ENCODE peak calls at places on chromosomes 2 and 18, in six cellular contexts. One of them, this sample, is unnamed. For H3K4me1 and H3K27me3, the result is how much of the 10 kb centered on the place peaks cover.

GRCh38 chr2:196719565-196719872 is 80.0 kb downstream of the GTF3C3 start:
- DNase-seq in GM12878: no peak
- DNase-seq in breast epithelium: no peak
- DNase-seq in BE2C: no peak
- DNase-seq in K562: no peak
- DNase-seq in neural progenitor cell: no peak
- DNase-seq in this sample: no peak

GRCh38 chr2:120908314-120908975 is 172.8 kb downstream of the GLI2 start:
- DNase-seq in neural progenitor cell: no peak
- DNase-seq in GM12878: no peak
- DNase-seq in K562: no peak
- DNase-seq in breast epithelium: no peak
- DNase-seq in BE2C: no peak
- DNase-seq in this sample: peak

GRCh38 chr2:51151490-51152140 is 119.7 kb upstream of the NRXN1 start:
- DNase-seq in GM12878: no peak
- DNase-seq in BE2C: no peak
- DNase-seq in neural progenitor cell: no peak
- DNase-seq in K562: no peak
- DNase-seq in breast epithelium: no peak
- DNase-seq in this sample: no peak

GRCh38 chr2:118097657-118098056 is 9.4 kb downstream of the INSIG2 start:
- DNase-seq in neural progenitor cell: no peak
- DNase-seq in GM12878: no peak
- DNase-seq in breast epithelium: no peak
- DNase-seq in BE2C: no peak
- DNase-seq in K562: peak
- DNase-seq in this sample: no peak

GRCh38 chr2:2899826-2900225 is 477.8 kb downstream of the EIPR1 start:
- DNase-seq in breast epithelium: no peak
- DNase-seq in K562: no peak
- DNase-seq in BE2C: peak
- DNase-seq in GM12878: no peak
- DNase-seq in neural progenitor cell: no peak
- DNase-seq in this sample: no peak

GRCh38 chr2:18094277-18094676 is 215.8 kb downstream of the KCNS3 start:
- DNase-seq in K562: no peak
- DNase-seq in breast epithelium: no peak
- DNase-seq in GM12878: no peak
- DNase-seq in BE2C: no peak
- DNase-seq in neural progenitor cell: no peak
- DNase-seq in this sample: no peak

GRCh38 chr2:106137944-106138903 is 55.9 kb downstream of the UXS1 start:
- DNase-seq in GM12878: no peak
- DNase-seq in breast epithelium: no peak
- DNase-seq in BE2C: no peak
- DNase-seq in neural progenitor cell: no peak
- DNase-seq in K562: no peak
- DNase-seq in this sample: no peak

GRCh38 chr2:106057206-106057605 is 136.9 kb downstream of the UXS1 start:
- DNase-seq in K562: no peak
- DNase-seq in neural progenitor cell: no peak
- DNase-seq in BE2C: no peak
- DNase-seq in breast epithelium: no peak
- DNase-seq in GM12878: no peak
- DNase-seq in this sample: no peak

GRCh38 chr2:224723606-224724217 is 7.5 kb upstream of the CCDC195 start:
- DNase-seq in breast epithelium: no peak
- DNase-seq in GM12878: no peak
- DNase-seq in BE2C: no peak
- DNase-seq in neural progenitor cell: no peak
- DNase-seq in K562: no peak
- DNase-seq in this sample: no peak

GRCh38 chr2:17543131-17543660 is 2.7 kb downstream of the VSNL1 start:
- DNase-seq in breast epithelium: no peak
- DNase-seq in K562: no peak
- DNase-seq in BE2C: no peak
- DNase-seq in neural progenitor cell: peak
- DNase-seq in GM12878: no peak
- DNase-seq in this sample: no peak

GRCh38 chr2:41267929-41268659 is 779.7 kb upstream of the PKDCC start:
- DNase-seq in neural progenitor cell: no peak
- DNase-seq in BE2C: no peak
- DNase-seq in GM12878: no peak
- DNase-seq in breast epithelium: no peak
- DNase-seq in K562: peak
- DNase-seq in this sample: no peak

GRCh38 chr2:164697688-164698290 is 76.5 kb upstream of the GRB14 start:
- DNase-seq in breast epithelium: no peak
- DNase-seq in GM12878: no peak
- DNase-seq in BE2C: no peak
- DNase-seq in neural progenitor cell: peak
- DNase-seq in K562: no peak
- DNase-seq in this sample: no peak
- TF ChIP-seq CTCF in breast epithelium: peak
- TF ChIP-seq CTCF in GM12878: peak
- TF ChIP-seq CTCF in BE2C: peak
- TF ChIP-seq CTCF in neural progenitor cell: peak
- TF ChIP-seq CTCF in K562: no peak
- TF ChIP-seq CTCF in this sample: peak

GRCh38 chr2:83221258-83221657 is 1237.8 kb downstream of the SUCLG1 start:
- DNase-seq in GM12878: no peak
- DNase-seq in breast epithelium: no peak
- DNase-seq in K562: no peak
- DNase-seq in neural progenitor cell: no peak
- DNase-seq in BE2C: no peak
- DNase-seq in this sample: no peak
- H3K4me1 ChIP-seq in GM12878: under half
- H3K4me1 ChIP-seq in breast epithelium: under half
- H3K4me1 ChIP-seq in K562: under half
- H3K4me1 ChIP-seq in neural progenitor cell: under half
- H3K4me1 ChIP-seq in BE2C: under half
- H3K4me1 ChIP-seq in this sample: under half

GRCh38 chr18:46623541-46623940 is 33.5 kb downstream of the LOXHD1 start:
- DNase-seq in K562: no peak
- DNase-seq in breast epithelium: no peak
- DNase-seq in GM12878: no peak
- DNase-seq in BE2C: peak
- DNase-seq in neural progenitor cell: no peak
- DNase-seq in this sample: no peak
- H3K27me3 ChIP-seq in K562: under half
- H3K27me3 ChIP-seq in breast epithelium: under half
- H3K27me3 ChIP-seq in GM12878: under half
- H3K27me3 ChIP-seq in BE2C: under half
- H3K27me3 ChIP-seq in neural progenitor cell: under half
- H3K27me3 ChIP-seq in this sample: under half

DNA sequence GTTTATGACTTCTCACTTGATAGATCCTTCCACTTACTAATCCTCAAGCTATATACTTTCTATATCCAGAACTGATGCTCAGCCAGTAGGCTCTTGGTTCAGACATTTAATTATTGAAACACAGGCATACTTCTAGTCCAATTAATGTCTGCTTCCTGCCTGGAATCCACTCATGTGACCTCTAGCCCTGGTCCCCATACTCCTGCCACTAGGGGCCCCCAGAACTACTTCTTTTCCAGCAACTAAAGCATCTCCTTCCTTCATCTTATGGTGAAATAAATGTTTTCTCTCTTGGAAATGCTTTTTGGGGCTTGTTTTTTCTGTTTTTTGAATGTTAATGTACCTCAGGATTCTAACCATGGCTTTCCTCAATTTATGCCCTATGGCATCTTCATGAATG is 527.6 kb downstream of the SATB2 start:
- DNase-seq in neural progenitor cell: peak
- DNase-seq in breast epithelium: no peak
- DNase-seq in GM12878: no peak
- DNase-seq in BE2C: no peak
- DNase-seq in K562: no peak
- DNase-seq in this sample: no peak
- TF ChIP-seq CTCF in neural progenitor cell: peak
- TF ChIP-seq CTCF in breast epithelium: no peak
- TF ChIP-seq CTCF in GM12878: no peak
- TF ChIP-seq CTCF in BE2C: peak
- TF ChIP-seq CTCF in K562: no peak
- TF ChIP-seq CTCF in this sample: no peak

GRCh38 chr18:54181856-54182612 is 42.4 kb downstream of the MBD2 start:
- DNase-seq in BE2C: no peak
- DNase-seq in K562: no peak
- DNase-seq in GM12878: no peak
- DNase-seq in breast epithelium: no peak
- DNase-seq in neural progenitor cell: no peak
- DNase-seq in this sample: no peak

GRCh38 chr18:54187372-54187771 is 37.1 kb downstream of the MBD2 start:
- DNase-seq in K562: no peak
- DNase-seq in neural progenitor cell: no peak
- DNase-seq in BE2C: no peak
- DNase-seq in breast epithelium: no peak
- DNase-seq in GM12878: no peak
- DNase-seq in this sample: no peak

GRCh38 chr18:54183390-54183789 is 41.1 kb downstream of the MBD2 start:
- DNase-seq in neural progenitor cell: no peak
- DNase-seq in breast epithelium: no peak
- DNase-seq in GM12878: no peak
- DNase-seq in K562: no peak
- DNase-seq in BE2C: no peak
- DNase-seq in this sample: no peak

GRCh38 chr18:54184836-54185235 is 39.6 kb downstream of the MBD2 start:
- DNase-seq in BE2C: no peak
- DNase-seq in neural progenitor cell: no peak
- DNase-seq in GM12878: no peak
- DNase-seq in K562: no peak
- DNase-seq in breast epithelium: no peak
- DNase-seq in this sample: no peak
- H3K4me1 ChIP-seq in BE2C: under half
- H3K4me1 ChIP-seq in neural progenitor cell: under half
- H3K4me1 ChIP-seq in GM12878: under half
- H3K4me1 ChIP-seq in K562: under half
- H3K4me1 ChIP-seq in breast epithelium: under half
- H3K4me1 ChIP-seq in this sample: under half

DNA sequence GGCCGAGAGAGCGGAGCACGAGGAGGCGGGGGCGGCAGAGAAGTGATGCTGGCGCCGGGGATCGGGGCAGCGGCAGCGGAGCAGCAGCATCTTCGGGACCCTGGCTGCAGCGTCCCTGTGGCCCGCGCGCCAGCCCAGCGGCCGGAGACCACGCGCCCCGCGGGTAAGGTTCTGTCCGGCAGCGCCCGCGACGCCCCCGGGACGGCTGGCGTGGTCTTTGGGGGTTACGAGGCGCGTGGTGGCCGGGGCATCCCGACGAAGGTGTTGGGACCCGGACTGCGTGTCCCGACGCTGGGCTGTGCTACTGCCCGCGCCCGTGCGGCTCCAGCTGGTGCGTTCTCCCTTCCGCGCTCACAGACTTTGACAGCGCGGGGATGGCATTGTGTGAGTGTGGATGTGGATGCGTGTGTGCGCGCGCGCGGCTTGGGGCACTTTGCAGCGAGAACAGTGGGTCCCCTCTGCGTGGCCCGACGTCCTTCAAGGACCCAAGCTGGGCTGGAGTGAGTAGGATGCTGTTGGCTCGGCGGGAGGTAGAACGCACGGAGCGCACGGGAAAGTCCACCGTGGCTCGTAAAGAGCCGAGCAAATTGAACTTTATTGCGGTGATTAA is 405.0 kb downstream of the XIRP2 start:
- DNase-seq in neural progenitor cell: peak
- DNase-seq in K562: no peak
- DNase-seq in GM12878: no peak
- DNase-seq in BE2C: peak
- DNase-seq in breast epithelium: no peak
- DNase-seq in this sample: peak
- H3K27me3 ChIP-seq in neural progenitor cell: under half
- H3K27me3 ChIP-seq in K562: under half
- H3K27me3 ChIP-seq in GM12878: under half
- H3K27me3 ChIP-seq in BE2C: under half
- H3K27me3 ChIP-seq in breast epithelium: under half
- H3K27me3 ChIP-seq in this sample: under half

GRCh38 chr2:79235135-79235534 is 75.6 kb upstream of the REG3A start:
- DNase-seq in neural progenitor cell: peak
- DNase-seq in BE2C: no peak
- DNase-seq in GM12878: no peak
- DNase-seq in K562: no peak
- DNase-seq in breast epithelium: no peak
- DNase-seq in this sample: no peak
- TF ChIP-seq CTCF in neural progenitor cell: peak
- TF ChIP-seq CTCF in BE2C: peak
- TF ChIP-seq CTCF in GM12878: peak
- TF ChIP-seq CTCF in K562: no peak
- TF ChIP-seq CTCF in breast epithelium: no peak
- TF ChIP-seq CTCF in this sample: no peak

DNA sequence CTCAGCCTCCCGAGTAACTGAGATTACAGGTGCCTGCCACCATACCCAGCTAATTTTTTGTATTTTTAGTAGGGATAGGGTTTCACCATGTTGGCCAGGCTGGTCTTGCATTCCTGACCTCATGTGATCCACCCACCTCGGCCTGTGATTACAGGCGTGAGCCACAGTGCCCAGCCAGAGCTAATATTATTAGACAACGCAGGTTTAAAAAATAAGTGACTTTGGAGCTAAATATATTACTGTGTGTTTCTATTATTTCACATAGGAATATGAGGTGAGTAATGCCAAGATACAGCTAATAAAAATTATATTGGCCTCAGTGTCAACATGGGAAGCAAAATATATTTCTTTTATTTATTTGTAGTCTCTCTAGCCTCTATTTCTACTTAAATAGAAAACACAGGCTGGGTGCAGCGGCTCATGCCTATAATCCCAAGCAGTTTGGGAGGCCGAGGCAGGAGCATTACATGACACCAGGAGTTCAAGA is 120.2 kb downstream of the C2orf74 start:
- DNase-seq in GM12878: no peak
- DNase-seq in BE2C: no peak
- DNase-seq in neural progenitor cell: no peak
- DNase-seq in K562: no peak
- DNase-seq in breast epithelium: no peak
- DNase-seq in this sample: no peak
- H3K4me1 ChIP-seq in GM12878: under half
- H3K4me1 ChIP-seq in BE2C: under half
- H3K4me1 ChIP-seq in neural progenitor cell: under half
- H3K4me1 ChIP-seq in K562: under half
- H3K4me1 ChIP-seq in breast epithelium: under half
- H3K4me1 ChIP-seq in this sample: under half